ENCODE peak calls at places on chromosomes 4 and X, in eight cellular contexts. M is GM06990, C is body of pancreas, G is heart right ventricle, I is astrocyte, U is neural progenitor cell, D is brain microvascular endothelial cell, O is IMR-90. B is an unnamed sample.
A peak's percentile ranks its signal among the peaks of the same experiment; 100 is the strongest.

GRCh38 chr4:64079316-64079715 is 329.9 kb downstream of the TECRL start:
- DNase-seq in M (no peak), C (no peak), G (no peak), I (no peak), U (no peak), D (no peak), O (no peak), B (no peak)

GRCh38 chr4:94451051-94451404 is 714 bp upstream of the PDLIM5 start:
- DNase-seq in M (no peak), C (no peak), G (no peak), I (no peak), U (no peak), D (no peak), O (no peak), B (no peak)

GRCh38 chrX:121308276-121308805 is 260.9 kb downstream of the GLUD2 start:
- DNase-seq in M (peak; percentile 41), C (peak; percentile 13), G (peak; percentile 4), I (peak; percentile 86), U (peak; percentile 56), D (peak; percentile 59), O (no peak), B (no peak)

GRCh38 chrX:33194876-33195433 is 16.4 kb downstream of the DMD start:
- DNase-seq in M (no peak), C (no peak), G (no peak), I (peak; percentile 2), U (peak; percentile 38), D (no peak), O (peak; percentile 33), B (no peak)

GRCh38 chr4:137956256-137956655 is 285.9 kb downstream of the SLC7A11 start:
- DNase-seq in M (no peak), C (no peak), G (no peak), I (peak; percentile 47), U (no peak), D (no peak), O (peak; percentile 65), B (no peak)

GRCh38 chr4:173527103-173527876 is 2.7 kb downstream of the HAND2 start:
- DNase-seq in M (no peak), C (no peak), G (no peak), I (no peak), U (peak; percentile 72), D (no peak), O (no peak), B (no peak)

GRCh38 chr4:144862221-144862620 is 216.3 kb downstream of the HHIP start:
- DNase-seq in M (no peak), C (no peak), G (no peak), I (no peak), U (no peak), D (no peak), O (no peak), B (no peak)

GRCh38 chr4:6272863-6273660 is 3.4 kb downstream of the WFS1 start:
- DNase-seq in M (no peak), C (peak; percentile 41), G (peak; percentile 31), I (peak; percentile 87), U (no peak), D (peak; percentile 75), O (peak; percentile 88), B (no peak)

GRCh38 chr4:1381181-1381621 is 25.0 kb downstream of the NKX1-1 start:
- DNase-seq in M (no peak), C (peak; percentile 2), G (no peak), I (no peak), U (no peak), D (no peak), O (no peak), B (peak; percentile 5)

GRCh38 chr4:107824367-107825071 is at the start of gene SGMS2:
- DNase-seq in M (peak; percentile 15), C (peak; percentile 93), G (peak; percentile 87), I (peak; percentile 82), U (peak; percentile 69), D (peak; percentile 86), O (peak; percentile 84), B (peak; percentile 86)

GRCh38 chr4:104592894-104593470 is 98.3 kb upstream of the CXXC4 start:
- DNase-seq in M (no peak), C (no peak), G (no peak), I (peak; percentile 52), U (peak; percentile 10), D (no peak), O (peak; percentile 0), B (no peak)

GRCh38 chr4:153570228-153570973 is 104.2 kb downstream of the TMEM131L start:
- DNase-seq in M (peak; percentile 36), C (no peak), G (no peak), I (no peak), U (no peak), D (no peak), O (no peak), B (no peak)

GRCh38 chr4:76950052-76950845 is 697 bp downstream of the SEPTIN11 start:
- DNase-seq in M (peak; percentile 67), C (peak; percentile 57), G (peak; percentile 33), I (peak; percentile 34), U (peak; percentile 70), D (no peak), O (no peak), B (peak; percentile 63)
- TF ChIP-seq CTCF in M (peak; percentile 31), C (no peak), G (no peak), I (no peak), U (peak; percentile 14), D (peak; percentile 7), O (no peak), B (no peak)

DNA sequence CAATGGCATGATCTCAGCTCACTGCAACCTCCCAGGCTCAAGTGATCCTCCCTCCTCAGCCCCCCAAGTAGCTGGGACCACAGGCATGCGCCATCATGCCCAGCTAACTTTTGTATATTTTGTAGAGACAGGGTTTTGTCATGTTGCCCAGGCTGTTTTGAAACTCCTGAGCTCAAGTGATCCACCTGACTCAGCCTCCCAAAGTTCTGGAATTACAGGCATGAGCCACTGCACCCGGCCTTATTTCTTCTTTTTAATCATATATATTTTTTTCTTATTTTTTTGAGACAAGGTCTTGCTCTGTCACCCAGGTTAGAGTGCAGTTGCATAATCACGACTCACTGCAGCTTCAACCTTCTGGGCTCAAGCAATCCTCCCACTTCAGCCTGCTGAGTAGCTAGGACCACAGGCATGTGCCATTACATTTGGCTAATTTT is 184.0 kb downstream of the TSPAN5 start:
- DNase-seq in M (no peak), C (no peak), G (no peak), I (peak; percentile 78), U (no peak), D (peak; percentile 44), O (peak; percentile 85), B (no peak)
- H3K36me3 ChIP-seq in M (no peaks in the 10 kb centered on the region), C (no peaks in the 10 kb centered on the region), G (no peaks in the 10 kb centered on the region), I (peaks cover 42% of the 10 kb centered on the region), U (no peaks in the 10 kb centered on the region), D (peaks cover 11% of the 10 kb centered on the region), O (peaks cover 38% of the 10 kb centered on the region), B (no peaks in the 10 kb centered on the region)

GRCh38 chr4:55312491-55313101 is 33.4 kb upstream of the SRD5A3 start:
- DNase-seq in M (no peak), C (peak; percentile 59), G (peak; percentile 59), I (peak; percentile 27), U (peak; percentile 52), D (peak; percentile 56), O (peak; percentile 58), B (no peak)
- TF ChIP-seq CTCF in M (peak; percentile 80), C (peak; percentile 68), G (peak; percentile 35), I (peak; percentile 54), U (peak; percentile 65), D (peak; percentile 90), O (peak; percentile 66), B (peak; percentile 79)

DNA sequence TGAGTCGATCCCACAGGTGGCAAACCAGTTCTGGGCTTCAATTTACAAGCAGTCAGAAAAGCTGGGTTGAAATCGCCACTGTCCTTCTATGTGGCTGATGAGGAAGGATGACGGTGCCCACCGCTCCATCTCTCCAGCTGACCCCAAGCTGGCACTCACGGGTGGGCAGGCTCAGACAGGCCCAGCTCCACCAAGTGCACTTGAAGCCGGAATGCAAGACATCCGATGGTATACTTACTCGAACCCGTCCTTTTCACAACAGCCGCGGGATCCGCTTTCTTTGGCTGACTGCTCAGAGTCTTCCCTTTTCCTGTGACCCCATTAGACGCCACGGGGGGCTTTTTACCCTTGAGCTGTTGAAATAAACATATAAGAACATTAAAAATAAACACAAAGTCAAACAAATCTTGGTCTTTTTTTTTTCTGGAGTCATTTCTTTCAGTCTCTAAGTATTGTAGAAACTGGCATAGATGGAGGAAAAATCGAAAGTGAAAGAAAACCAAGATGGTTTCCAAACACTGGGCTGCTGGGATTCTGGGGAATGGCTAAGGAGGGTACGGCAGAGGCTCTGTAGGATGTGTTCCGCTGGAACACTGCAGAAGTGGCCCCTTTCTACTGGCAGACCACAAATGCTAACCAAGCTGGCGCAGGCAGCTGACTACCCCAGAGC is 161.0 kb downstream of the AFAP1 start:
- DNase-seq in M (no peak), C (no peak), G (no peak), I (no peak), U (no peak), D (no peak), O (peak; percentile 30), B (no peak)
- H3K36me3 ChIP-seq in M (no peaks in the 10 kb centered on the region), C (no peaks in the 10 kb centered on the region), G (peaks cover 45% of the 10 kb centered on the region), I (peaks cover 76% of the 10 kb centered on the region), U (no peaks in the 10 kb centered on the region), D (peaks cover 77% of the 10 kb centered on the region), O (peaks cover 61% of the 10 kb centered on the region), B (peaks cover 14% of the 10 kb centered on the region)

DNA sequence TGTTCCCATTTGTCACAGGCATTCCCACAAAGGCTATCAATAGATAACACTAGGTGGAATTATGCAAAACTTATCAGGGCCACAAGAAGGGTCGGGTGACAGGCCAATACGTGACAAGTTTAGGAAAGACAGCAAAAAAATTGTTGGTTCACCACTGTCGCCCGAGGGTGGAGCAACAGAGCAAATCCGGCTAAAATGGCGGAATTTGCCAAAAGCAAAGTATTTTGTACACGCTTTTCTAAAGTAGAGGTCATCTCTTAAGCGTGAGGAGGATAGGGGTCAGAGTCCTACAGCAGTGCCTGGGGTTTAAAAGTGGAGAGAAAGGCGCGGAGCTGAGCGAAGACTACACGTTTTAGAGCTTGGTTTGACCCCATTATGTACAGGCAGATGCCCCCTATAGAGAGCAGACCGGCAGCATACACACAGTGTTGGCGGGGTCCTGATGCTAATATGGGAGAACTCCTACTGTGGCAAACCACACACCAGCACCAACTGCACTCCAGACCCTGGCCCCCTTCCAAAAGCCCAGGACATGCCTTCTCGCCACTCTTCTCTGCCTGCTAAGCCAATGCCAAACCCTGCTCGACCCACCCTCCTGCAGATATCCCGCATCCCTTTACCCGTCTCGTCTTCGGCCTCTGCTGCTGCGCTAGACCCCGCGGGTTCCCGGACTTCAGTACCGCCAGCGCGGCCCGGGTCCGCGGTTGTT is 733 bp downstream of the CCNA2 start:
- DNase-seq in M (no peak), C (peak; percentile 24), G (peak; percentile 11), I (peak; percentile 18), U (peak; percentile 52), D (peak; percentile 24), O (no peak), B (no peak)
- TF ChIP-seq CTCF in M (peak; percentile 20), C (no peak), G (no peak), I (peak; percentile 2), U (peak; percentile 34), D (peak; percentile 40), O (no peak), B (no peak)

DNA sequence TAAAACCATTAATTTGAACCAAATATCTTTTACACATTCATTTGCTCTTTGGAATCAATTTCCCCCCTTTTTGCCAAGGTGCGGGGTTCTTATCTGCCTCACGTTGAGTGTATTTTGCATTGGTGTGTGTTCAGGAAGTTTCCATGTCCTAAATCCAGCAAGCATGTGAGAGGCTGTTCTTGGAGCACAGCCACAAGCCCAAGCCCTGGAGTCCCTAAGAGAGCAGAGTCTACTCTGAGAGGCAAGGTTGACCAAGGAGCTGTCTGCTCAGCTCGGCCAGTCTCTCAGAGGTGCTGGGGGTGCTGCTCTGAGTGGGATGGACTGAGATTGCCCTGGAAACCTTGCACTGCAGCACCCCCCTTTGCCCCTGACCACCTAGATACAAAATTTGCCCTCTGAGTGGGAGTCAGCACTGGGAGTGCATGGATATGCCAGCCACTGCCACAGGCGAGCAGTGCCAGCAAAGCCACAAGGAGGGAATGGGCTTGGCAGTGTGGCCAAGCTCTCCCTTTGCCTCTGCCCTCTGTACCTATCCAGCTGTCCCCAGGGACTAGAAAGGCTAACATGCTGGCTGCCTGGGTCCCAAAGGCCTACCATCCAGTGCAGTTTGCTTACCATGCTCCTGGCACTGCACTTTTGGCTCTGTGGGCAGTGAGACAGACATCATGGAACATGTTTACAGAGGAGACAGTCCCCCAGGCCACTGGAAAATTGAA is 20.5 kb upstream of the FAM193A start:
- DNase-seq in M (no peak), C (peak; percentile 29), G (peak; percentile 48), I (no peak), U (no peak), D (no peak), O (no peak), B (peak; percentile 59)
- H3K36me3 ChIP-seq in M (peaks cover 24% of the 10 kb centered on the region), C (no peaks in the 10 kb centered on the region), G (peaks cover 59% of the 10 kb centered on the region), I (peaks cover 16% of the 10 kb centered on the region), U (no peaks in the 10 kb centered on the region), D (peaks cover 41% of the 10 kb centered on the region), O (peaks cover 39% of the 10 kb centered on the region), B (peaks cover 38% of the 10 kb centered on the region)